ENCODE peak calls at places on chromosomes 6 and 20, in five cellular contexts. One of them, this sample, is unnamed.

GRCh38 chr20:60579941-60580515 is 621.8 kb downstream of the CDH26 start:
- DNase-seq in HL-60: no peak
- DNase-seq in brain microvascular endothelial cell: no peak
- DNase-seq in CD8-positive, alpha-beta T cell: no peak
- DNase-seq in foreskin fibroblast: no peak
- DNase-seq in this sample: no peak

GRCh38 chr6:15121443-15121842 is 124.4 kb upstream of the JARID2 start:
- DNase-seq in HL-60: no peak
- DNase-seq in brain microvascular endothelial cell: no peak
- DNase-seq in CD8-positive, alpha-beta T cell: no peak
- DNase-seq in foreskin fibroblast: no peak
- DNase-seq in this sample: no peak

GRCh38 chr20:33373735-33374605 is 27.3 kb downstream of the CDK5RAP1 start:
- DNase-seq in HL-60: no peak
- DNase-seq in brain microvascular endothelial cell: peak
- DNase-seq in CD8-positive, alpha-beta T cell: no peak
- DNase-seq in foreskin fibroblast: peak
- DNase-seq in this sample: no peak

GRCh38 chr6:26361544-26361943 is 3.5 kb upstream of the BTN3A2 start:
- DNase-seq in HL-60: no peak
- DNase-seq in brain microvascular endothelial cell: no peak
- DNase-seq in CD8-positive, alpha-beta T cell: no peak
- DNase-seq in foreskin fibroblast: no peak
- DNase-seq in this sample: no peak

GRCh38 chr20:32010096-32010495 is at the start of gene CCM2L:
- DNase-seq in HL-60: no peak
- DNase-seq in brain microvascular endothelial cell: no peak
- DNase-seq in CD8-positive, alpha-beta T cell: no peak
- DNase-seq in foreskin fibroblast: no peak
- DNase-seq in this sample: no peak

GRCh38 chr6:116373300-116373699 is 2.6 kb downstream of the DSE start:
- DNase-seq in HL-60: no peak
- DNase-seq in brain microvascular endothelial cell: no peak
- DNase-seq in CD8-positive, alpha-beta T cell: no peak
- DNase-seq in foreskin fibroblast: no peak
- DNase-seq in this sample: no peak

GRCh38 chr6:149250982-149251381 is 66.5 kb upstream of the TAB2 start:
- DNase-seq in HL-60: no peak
- DNase-seq in brain microvascular endothelial cell: no peak
- DNase-seq in CD8-positive, alpha-beta T cell: no peak
- DNase-seq in foreskin fibroblast: no peak
- DNase-seq in this sample: no peak

GRCh38 chr20:50546729-50547314 is 36.6 kb downstream of the PTPN1 start:
- DNase-seq in HL-60: peak
- DNase-seq in brain microvascular endothelial cell: no peak
- DNase-seq in CD8-positive, alpha-beta T cell: no peak
- DNase-seq in foreskin fibroblast: no peak
- DNase-seq in this sample: no peak

GRCh38 chr6:27141013-27141412 is 106.5 kb upstream of the PRSS16 start:
- DNase-seq in HL-60: no peak
- DNase-seq in brain microvascular endothelial cell: no peak
- DNase-seq in CD8-positive, alpha-beta T cell: no peak
- DNase-seq in foreskin fibroblast: no peak
- DNase-seq in this sample: no peak

GRCh38 chr6:25992413-25993037 is 29.9 kb downstream of the TRIM38 start:
- DNase-seq in HL-60: peak
- DNase-seq in brain microvascular endothelial cell: peak
- DNase-seq in CD8-positive, alpha-beta T cell: peak
- DNase-seq in foreskin fibroblast: peak
- DNase-seq in this sample: peak

GRCh38 chr6:75084872-75085381 is 120.9 kb downstream of the COL12A1 start:
- DNase-seq in HL-60: no peak
- DNase-seq in brain microvascular endothelial cell: no peak
- DNase-seq in CD8-positive, alpha-beta T cell: no peak
- DNase-seq in foreskin fibroblast: no peak
- DNase-seq in this sample: no peak

GRCh38 chr6:12185081-12185673 is 105.0 kb upstream of the EDN1 start:
- DNase-seq in HL-60: no peak
- DNase-seq in brain microvascular endothelial cell: no peak
- DNase-seq in CD8-positive, alpha-beta T cell: no peak
- DNase-seq in foreskin fibroblast: no peak
- DNase-seq in this sample: no peak

GRCh38 chr20:16236589-16237241 is 336.5 kb downstream of the KIF16B start:
- DNase-seq in HL-60: no peak
- DNase-seq in brain microvascular endothelial cell: no peak
- DNase-seq in CD8-positive, alpha-beta T cell: no peak
- DNase-seq in foreskin fibroblast: no peak
- DNase-seq in this sample: no peak

GRCh38 chr6:17395112-17395511 is 1.7 kb downstream of the CAP2 start:
- DNase-seq in HL-60: no peak
- DNase-seq in brain microvascular endothelial cell: no peak
- DNase-seq in CD8-positive, alpha-beta T cell: no peak
- DNase-seq in foreskin fibroblast: no peak
- DNase-seq in this sample: no peak

GRCh38 chr20:38250607-38251006 is 9.9 kb downstream of the KIAA1755 start:
- DNase-seq in HL-60: peak
- DNase-seq in brain microvascular endothelial cell: no peak
- DNase-seq in CD8-positive, alpha-beta T cell: no peak
- DNase-seq in foreskin fibroblast: no peak
- DNase-seq in this sample: no peak

GRCh38 chr20:56211051-56211450 is 37.5 kb upstream of the MC3R start:
- DNase-seq in HL-60: no peak
- DNase-seq in brain microvascular endothelial cell: no peak
- DNase-seq in CD8-positive, alpha-beta T cell: no peak
- DNase-seq in foreskin fibroblast: no peak
- DNase-seq in this sample: no peak

GRCh38 chr20:9886227-9886626 is 47.4 kb upstream of the PAK5 start:
- DNase-seq in HL-60: no peak
- DNase-seq in brain microvascular endothelial cell: peak
- DNase-seq in CD8-positive, alpha-beta T cell: no peak
- DNase-seq in foreskin fibroblast: peak
- DNase-seq in this sample: no peak

GRCh38 chr6:159104931-159105330 is 60.1 kb upstream of the TAGAP start:
- DNase-seq in HL-60: no peak
- DNase-seq in brain microvascular endothelial cell: no peak
- DNase-seq in CD8-positive, alpha-beta T cell: no peak
- DNase-seq in foreskin fibroblast: no peak
- DNase-seq in this sample: no peak

GRCh38 chr6:168404560-168404959 is 36.4 kb upstream of the SMOC2 start:
- DNase-seq in HL-60: no peak
- DNase-seq in brain microvascular endothelial cell: no peak
- DNase-seq in CD8-positive, alpha-beta T cell: no peak
- DNase-seq in foreskin fibroblast: no peak
- DNase-seq in this sample: no peak

GRCh38 chr6:125753218-125753936 is 3.9 kb downstream of the HEY2 start:
- DNase-seq in HL-60: no peak
- DNase-seq in brain microvascular endothelial cell: no peak
- DNase-seq in CD8-positive, alpha-beta T cell: no peak
- DNase-seq in foreskin fibroblast: peak
- DNase-seq in this sample: no peak

GRCh38 chr20:52652271-52652670 is 319.9 kb upstream of the TSHZ2 start:
- DNase-seq in HL-60: no peak
- DNase-seq in brain microvascular endothelial cell: no peak
- DNase-seq in CD8-positive, alpha-beta T cell: no peak
- DNase-seq in foreskin fibroblast: no peak
- DNase-seq in this sample: no peak

DNA sequence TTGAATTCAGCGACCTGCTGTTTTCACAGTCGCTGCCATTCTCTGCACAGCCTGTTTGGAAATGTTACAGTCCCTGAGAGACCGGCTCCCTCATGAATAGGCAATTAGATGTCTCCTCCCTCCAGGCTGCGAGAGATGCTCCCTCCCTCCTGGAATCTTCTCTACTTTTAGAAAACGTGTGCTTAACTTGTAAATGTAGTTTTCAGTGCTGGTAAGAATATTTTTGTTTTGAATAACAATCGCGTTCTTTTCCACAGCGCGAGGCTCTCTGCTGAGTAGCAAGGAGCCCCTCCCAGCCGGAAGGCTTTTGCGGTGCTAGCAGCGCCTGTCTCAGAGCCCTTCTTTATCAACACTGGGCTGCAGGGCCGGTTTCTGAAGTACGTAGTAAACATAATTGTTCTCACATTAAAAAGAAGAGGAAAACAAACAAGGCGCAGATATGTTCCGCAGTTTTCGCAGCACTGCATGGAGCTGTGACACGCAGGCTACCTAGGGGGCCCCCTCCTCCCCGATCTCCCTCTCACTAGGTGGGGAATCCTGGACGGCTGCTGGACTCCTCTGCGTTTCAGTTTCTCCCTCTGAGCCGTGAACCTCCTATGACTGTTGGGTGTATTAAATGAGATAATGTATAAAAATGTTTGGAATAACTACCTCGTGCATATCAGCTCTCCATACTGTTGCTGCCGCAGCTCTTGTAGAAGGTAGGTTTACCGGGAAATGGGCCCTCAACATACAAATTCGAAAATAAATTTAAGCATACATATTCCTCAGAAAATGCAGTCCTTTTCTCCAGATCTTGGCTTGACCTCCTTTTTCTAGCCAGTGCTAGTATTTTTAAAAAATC is 79.0 kb upstream of the SPACA1 start:
- DNase-seq in HL-60: no peak
- DNase-seq in brain microvascular endothelial cell: peak
- DNase-seq in CD8-positive, alpha-beta T cell: no peak
- DNase-seq in foreskin fibroblast: peak
- DNase-seq in this sample: no peak
- TF ChIP-seq CTCF in HL-60: no peak
- TF ChIP-seq CTCF in brain microvascular endothelial cell: no peak
- TF ChIP-seq CTCF in CD8-positive, alpha-beta T cell: no peak
- TF ChIP-seq CTCF in foreskin fibroblast: no peak
- TF ChIP-seq CTCF in this sample: no peak

GRCh38 chr20:57879437-57880115 is 169.8 kb upstream of the PMEPA1 start:
- DNase-seq in HL-60: no peak
- DNase-seq in brain microvascular endothelial cell: no peak
- DNase-seq in CD8-positive, alpha-beta T cell: no peak
- DNase-seq in foreskin fibroblast: no peak
- DNase-seq in this sample: no peak
- H3K4me3 ChIP-seq in HL-60: no peak
- H3K4me3 ChIP-seq in brain microvascular endothelial cell: no peak
- H3K4me3 ChIP-seq in CD8-positive, alpha-beta T cell: no peak
- H3K4me3 ChIP-seq in foreskin fibroblast: no peak
- H3K4me3 ChIP-seq in this sample: no peak

DNA sequence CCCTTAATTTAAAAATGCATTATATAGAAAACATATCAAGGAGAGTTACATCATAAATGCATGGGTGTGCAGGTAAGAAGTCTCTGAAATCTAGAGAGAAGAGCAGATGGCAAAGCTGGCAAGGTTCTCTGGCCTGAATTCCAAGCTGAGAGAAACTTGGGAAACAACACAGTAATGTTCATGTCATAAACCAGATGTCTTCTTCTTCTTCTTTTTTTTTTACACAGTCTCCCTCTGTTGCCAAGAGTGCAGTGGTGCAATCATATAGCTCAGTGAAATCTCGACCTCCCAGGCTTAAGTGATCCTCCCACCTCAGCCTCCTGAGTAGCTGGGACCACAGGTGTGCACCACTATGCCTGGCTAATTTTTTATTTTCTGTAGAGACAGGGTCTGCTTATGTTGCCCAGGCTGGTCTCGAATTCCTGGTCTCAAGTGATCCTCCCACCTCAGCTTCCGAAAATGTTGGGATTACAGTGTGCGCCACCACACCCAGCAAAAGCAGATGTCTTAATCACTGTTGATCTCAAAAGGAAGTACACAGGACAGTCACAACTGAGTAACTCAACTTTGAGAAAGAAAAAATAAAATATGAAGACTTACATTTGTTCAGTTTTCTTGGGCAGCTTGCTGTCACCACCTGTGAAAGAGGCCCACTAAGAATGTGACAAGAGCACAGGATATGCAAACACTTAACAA is 77.3 kb downstream of the DNAAF9 start:
- DNase-seq in HL-60: no peak
- DNase-seq in brain microvascular endothelial cell: no peak
- DNase-seq in CD8-positive, alpha-beta T cell: no peak
- DNase-seq in foreskin fibroblast: peak
- DNase-seq in this sample: no peak
- TF ChIP-seq CTCF in HL-60: no peak
- TF ChIP-seq CTCF in brain microvascular endothelial cell: no peak
- TF ChIP-seq CTCF in CD8-positive, alpha-beta T cell: no peak
- TF ChIP-seq CTCF in foreskin fibroblast: peak
- TF ChIP-seq CTCF in this sample: no peak

DNA sequence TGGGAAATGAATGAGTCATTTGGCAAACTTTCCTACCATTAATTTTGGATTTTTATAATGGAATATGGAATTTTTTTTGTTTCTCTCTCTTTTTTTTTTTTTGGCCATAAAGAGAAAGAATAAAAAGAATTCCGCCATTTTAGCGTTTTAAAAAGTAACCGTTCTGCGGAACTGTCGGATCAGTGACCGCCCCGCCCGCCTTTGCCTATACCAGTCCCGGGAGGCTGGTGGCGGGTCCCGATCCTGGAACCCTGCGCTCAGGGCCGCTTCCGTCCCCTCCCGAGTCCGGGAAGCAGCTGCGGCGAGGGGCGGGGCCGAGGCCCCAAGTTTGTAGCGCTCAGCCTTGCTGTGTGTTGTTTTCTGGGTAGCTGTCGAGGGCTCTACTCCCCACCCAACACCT is 609 bp downstream of the L3MBTL1 start:
- DNase-seq in HL-60: no peak
- DNase-seq in brain microvascular endothelial cell: no peak
- DNase-seq in CD8-positive, alpha-beta T cell: no peak
- DNase-seq in foreskin fibroblast: peak
- DNase-seq in this sample: no peak
- H3K4me3 ChIP-seq in HL-60: peak
- H3K4me3 ChIP-seq in brain microvascular endothelial cell: peak
- H3K4me3 ChIP-seq in CD8-positive, alpha-beta T cell: peak
- H3K4me3 ChIP-seq in foreskin fibroblast: peak
- H3K4me3 ChIP-seq in this sample: peak

GRCh38 chr20:41249781-41250281 is 67.7 kb downstream of the ZHX3 start:
- DNase-seq in HL-60: no peak
- DNase-seq in brain microvascular endothelial cell: peak
- DNase-seq in CD8-positive, alpha-beta T cell: no peak
- DNase-seq in foreskin fibroblast: peak
- DNase-seq in this sample: no peak
- TF ChIP-seq CTCF in HL-60: no peak
- TF ChIP-seq CTCF in brain microvascular endothelial cell: peak
- TF ChIP-seq CTCF in CD8-positive, alpha-beta T cell: no peak
- TF ChIP-seq CTCF in foreskin fibroblast: peak
- TF ChIP-seq CTCF in this sample: peak

GRCh38 chr20:22582960-22583772 is 1.2 kb downstream of the FOXA2 start:
- DNase-seq in HL-60: no peak
- DNase-seq in brain microvascular endothelial cell: no peak
- DNase-seq in CD8-positive, alpha-beta T cell: no peak
- DNase-seq in foreskin fibroblast: no peak
- DNase-seq in this sample: no peak
- H3K4me3 ChIP-seq in HL-60: no peak
- H3K4me3 ChIP-seq in brain microvascular endothelial cell: no peak
- H3K4me3 ChIP-seq in CD8-positive, alpha-beta T cell: no peak
- H3K4me3 ChIP-seq in foreskin fibroblast: no peak
- H3K4me3 ChIP-seq in this sample: no peak

This sample was measured in GM12864.